ENCODE peak calls at places on chromosomes 5 and 9, in four cellular contexts. O, A, H and B are unnamed samples. For H3K4me1, the result is how much of the 10 kb centered on the place peaks cover.

GRCh38 chr9:114003756-114004155 is 74.3 kb downstream of the AMBP start:
- DNase-seq in A (no peak), H (no peak), O (no peak), B (peak)

GRCh38 chr9:138022756-138023393 is 145.3 kb downstream of the CACNA1B start:
- DNase-seq in H (no peak), A (peak), O (no peak), B (peak)

GRCh38 chr5:63233906-63234305 is 655.3 kb downstream of the LRRC70 start:
- DNase-seq in A (no peak), H (no peak), O (no peak), B (no peak)

GRCh38 chr9:110116543-110116885 is 91.4 kb downstream of the C9orf152 start:
- DNase-seq in H (no peak), O (no peak), A (no peak), B (no peak)

GRCh38 chr9:6978591-6978990 is 220.8 kb downstream of the KDM4C start:
- DNase-seq in O (no peak), H (no peak), A (no peak), B (no peak)

GRCh38 chr9:133937120-133937519 is 55.0 kb downstream of the VAV2 start:
- DNase-seq in H (no peak), A (no peak), O (no peak), B (no peak)

GRCh38 chr5:9861664-9862256 is 231.6 kb upstream of the TAS2R1 start:
- DNase-seq in O (no peak), H (no peak), A (no peak), B (no peak)

GRCh38 chr9:126642839-126643238 is 29.1 kb downstream of the LMX1B start:
- DNase-seq in O (no peak), H (no peak), A (no peak), B (no peak)

GRCh38 chr9:121998513-121999049 is 94.5 kb downstream of the TTLL11 start:
- DNase-seq in H (no peak), O (no peak), A (no peak), B (no peak)

GRCh38 chr5:73214921-73215490 is 42.0 kb downstream of the TMEM174 start:
- DNase-seq in H (no peak), O (no peak), A (no peak), B (no peak)

GRCh38 chr5:157197088-157197487 is 16.4 kb downstream of the ITK start:
- DNase-seq in H (no peak), O (no peak), A (no peak), B (no peak)

GRCh38 chr5:149735066-149735465 is 5.0 kb downstream of the PPARGC1B start:
- DNase-seq in A (no peak), O (peak), H (no peak), B (no peak)

GRCh38 chr5:59079622-59080620 is 497.0 kb downstream of the RAB3C start:
- DNase-seq in A (peak), O (no peak), H (peak), B (no peak)

GRCh38 chr9:21265421-21266189 is 25.8 kb upstream of the IFNA14 start:
- DNase-seq in O (no peak), H (no peak), A (no peak), B (no peak)

GRCh38 chr5:171484460-171484899 is 65.0 kb downstream of the FGF18 start:
- DNase-seq in O (peak), H (no peak), A (no peak), B (no peak)

GRCh38 chr5:151480859-151481258 is 33.5 kb downstream of the SLC36A1 start:
- DNase-seq in O (no peak), H (no peak), A (no peak), B (no peak)

GRCh38 chr5:133756756-133757155 is 144.4 kb upstream of the FSTL4 start:
- DNase-seq in A (no peak), H (no peak), O (no peak), B (no peak)

GRCh38 chr5:35094966-35095365 is 47.2 kb upstream of the AGXT2 start:
- DNase-seq in A (no peak), O (no peak), H (no peak), B (no peak)

GRCh38 chr5:35091734-35092133 is 44.0 kb upstream of the AGXT2 start:
- DNase-seq in O (no peak), A (no peak), H (no peak), B (no peak)

GRCh38 chr5:35092703-35093102 is 45.0 kb upstream of the AGXT2 start:
- DNase-seq in A (no peak), O (no peak), H (no peak), B (no peak)

GRCh38 chr5:35087971-35088370 is 40.2 kb upstream of the AGXT2 start:
- DNase-seq in H (no peak), A (no peak), O (no peak), B (no peak)

DNA sequence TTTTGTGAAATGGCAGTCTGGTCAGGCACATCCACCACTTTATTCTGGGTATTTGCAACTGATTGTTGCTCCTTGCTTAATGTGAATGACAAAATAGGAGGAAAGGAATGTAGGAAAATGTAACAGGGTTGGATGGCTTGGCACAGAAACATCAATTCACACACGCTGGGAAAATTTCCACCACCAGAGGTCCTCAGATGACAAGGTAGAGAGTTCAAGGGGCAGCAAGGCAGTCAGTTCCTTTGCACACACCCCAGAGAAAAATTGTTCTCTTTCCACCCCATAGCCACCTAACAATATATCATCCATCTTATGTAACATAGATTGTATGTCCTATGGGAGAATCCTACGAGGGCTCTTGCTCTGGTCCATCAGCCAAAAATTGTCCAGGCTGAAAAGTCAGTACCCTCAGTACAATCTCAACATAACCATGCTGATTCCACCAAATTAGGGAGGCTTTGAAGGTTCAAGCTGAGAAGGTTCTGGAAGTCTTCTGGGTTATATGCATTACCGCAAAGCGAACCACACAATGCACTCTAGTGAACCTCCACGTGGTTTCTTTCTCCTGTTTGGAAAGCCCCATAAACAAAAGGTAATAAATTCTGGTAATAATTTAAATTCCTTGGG is 42.1 kb upstream of the AGXT2 start:
- DNase-seq in H (peak), O (peak), A (no peak), B (peak)
- H3K27ac ChIP-seq in H (no peak), O (no peak), A (no peak), B (no peak)

DNA sequence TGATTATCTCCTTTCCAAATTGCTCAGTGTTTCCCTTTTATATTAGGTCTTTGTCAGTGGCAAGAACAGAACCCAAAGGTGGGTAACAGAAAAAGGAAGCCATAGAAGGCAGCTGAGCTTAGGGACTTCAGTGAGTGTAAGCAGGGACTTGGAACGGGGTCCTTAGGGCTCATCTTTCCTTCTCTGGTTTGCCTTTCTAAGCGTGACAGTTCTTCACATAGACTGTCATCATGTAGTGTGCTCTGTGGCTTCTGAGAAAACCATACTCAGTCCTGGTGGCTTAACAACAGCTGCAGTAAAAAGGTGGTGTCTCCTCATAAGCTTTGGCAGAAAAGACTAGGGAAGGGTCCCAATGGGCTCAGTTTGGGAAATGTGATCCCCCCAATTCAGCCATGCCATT is 108.8 kb downstream of the SLC12A2 start:
- DNase-seq in A (no peak), H (no peak), O (no peak), B (no peak)
- TF ChIP-seq EP300 in A (no peak), H (no peak), O (no peak), B (no peak)

DNA sequence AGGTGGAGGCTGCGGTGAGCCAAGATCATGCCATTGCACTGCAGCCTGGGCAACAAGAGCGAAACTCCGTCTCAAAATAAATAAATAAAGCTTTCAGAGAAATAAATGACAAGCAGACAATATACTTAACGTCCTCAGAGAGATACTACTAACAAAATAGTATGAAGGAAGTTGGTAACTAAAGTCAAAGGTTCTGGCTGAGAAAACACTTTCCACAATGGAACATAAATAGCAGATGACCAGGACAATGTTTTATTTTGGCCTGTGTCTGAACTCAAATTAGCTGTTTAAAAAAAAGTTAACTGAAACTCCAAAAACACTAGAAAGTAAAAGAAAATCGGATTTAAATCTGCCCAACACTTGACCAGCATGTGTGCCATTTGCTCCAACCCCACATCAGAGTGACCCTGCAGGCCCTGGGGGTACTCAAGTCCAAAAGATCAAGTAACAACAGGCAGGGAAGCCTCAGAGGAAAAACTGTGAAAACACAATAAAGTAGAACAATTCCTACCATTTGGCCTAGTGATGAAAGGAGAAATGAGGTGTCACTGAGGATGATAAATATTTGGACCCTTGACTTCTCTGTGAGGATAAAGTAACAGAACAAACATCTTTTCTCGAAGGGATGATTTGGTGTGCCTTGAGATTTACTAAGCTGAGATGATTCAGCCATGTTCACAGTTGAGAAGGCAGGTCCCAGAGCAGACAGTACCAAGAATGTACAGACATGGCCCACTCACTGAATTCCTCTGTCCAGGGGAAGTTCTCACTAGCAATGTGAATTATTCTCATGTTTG is 47.7 kb downstream of the LHFPL2 start:
- DNase-seq in H (no peak), O (no peak), A (no peak), B (no peak)
- H3K4me1 ChIP-seq in H (half or more), O (under half), A (half or more), B (under half)

DNA sequence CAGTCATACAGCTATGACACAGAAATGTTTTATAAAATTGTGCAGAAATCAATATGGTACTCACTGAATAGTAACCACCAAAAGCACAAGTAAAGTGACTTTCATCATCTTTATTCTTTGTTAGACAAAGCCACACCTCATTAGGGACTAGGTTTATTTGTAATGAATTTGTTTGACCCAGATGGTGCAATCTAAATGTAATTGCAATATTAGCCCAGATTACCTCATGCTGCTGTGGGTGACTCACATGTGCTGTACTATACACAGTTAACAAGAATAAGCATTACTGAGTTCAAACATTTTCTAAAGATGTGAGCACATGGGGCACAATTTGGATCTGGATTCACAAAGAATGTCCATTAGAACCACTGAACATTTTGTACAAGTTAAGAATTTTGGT is 759.3 kb upstream of the TYRP1 start:
- DNase-seq in H (no peak), O (no peak), A (no peak), B (no peak)
- H3K27ac ChIP-seq in H (no peak), O (no peak), A (no peak), B (no peak)

GRCh38 chr5:86861514-86861913 is 243.8 kb downstream of the COX7C start:
- DNase-seq in H (no peak), O (no peak), A (no peak), B (no peak)
- TF ChIP-seq EP300 in H (no peak), O (no peak), A (no peak), B (no peak)

GRCh38 chr5:39206630-39207319 is 12.6 kb downstream of the FYB1 start:
- DNase-seq in A (no peak), O (no peak), H (no peak), B (no peak)
- H3K4me1 ChIP-seq in A (under half), O (under half), H (under half), B (under half)

GRCh38 chr5:43036856-43037711 is 3.0 kb downstream of the ANXA2R start:
- DNase-seq in O (peak), A (no peak), H (no peak), B (no peak)
- H3K27ac ChIP-seq in O (peak), A (peak), H (no peak), B (peak)

DNA sequence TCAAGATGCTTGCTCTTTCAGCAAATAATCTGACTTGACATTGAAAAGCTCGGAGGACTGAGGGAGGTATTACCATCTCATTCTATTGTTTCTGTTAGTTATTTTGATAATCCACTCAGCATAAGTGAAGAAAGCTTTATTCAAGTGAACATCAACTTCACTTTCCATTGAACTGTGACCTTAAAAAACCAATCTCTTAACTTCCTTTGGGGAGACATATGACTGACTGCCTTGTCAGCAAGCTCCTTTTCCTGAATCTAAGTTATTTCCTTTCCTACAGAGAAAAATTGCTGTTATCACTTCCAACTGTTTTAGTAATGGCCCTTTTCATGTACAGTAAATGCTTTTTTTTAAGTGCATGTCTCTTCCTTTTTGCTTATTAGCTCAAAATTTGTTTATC is 117.7 kb upstream of the DAB2 start:
- DNase-seq in A (no peak), H (no peak), O (no peak), B (no peak)
- TF ChIP-seq EP300 in A (no peak), H (no peak), O (no peak), B (no peak)

GRCh38 chr9:20205821-20206220 is 416.5 kb downstream of the MLLT3 start:
- DNase-seq in O (no peak), A (no peak), H (no peak), B (no peak)

GRCh38 chr9:20208951-20209350 is 413.3 kb downstream of the MLLT3 start:
- DNase-seq in A (no peak), H (no peak), O (no peak), B (no peak)

GRCh38 chr9:20208156-20208555 is 414.1 kb downstream of the MLLT3 start:
- DNase-seq in A (no peak), H (no peak), O (no peak), B (no peak)

GRCh38 chr9:20209421-20210340 is 412.6 kb downstream of the MLLT3 start:
- DNase-seq in O (no peak), H (no peak), A (no peak), B (no peak)

DNA sequence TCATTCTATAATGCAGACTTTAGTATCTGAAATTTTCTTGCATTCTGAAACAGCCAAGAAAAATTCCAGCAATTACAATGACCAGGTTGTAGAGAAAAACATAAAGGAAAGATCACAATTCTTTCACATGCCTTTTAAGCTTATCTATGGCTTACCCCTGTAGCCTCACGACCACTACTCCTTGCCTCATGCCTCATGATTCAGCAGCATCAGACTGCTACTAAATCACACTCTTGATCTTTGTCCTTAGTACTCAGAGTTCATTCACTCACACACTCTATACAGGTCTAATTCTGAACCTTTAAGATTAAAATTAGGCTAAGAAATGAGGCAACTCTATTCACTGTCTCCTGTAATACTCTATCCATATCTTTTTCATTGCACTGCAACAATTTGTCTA is 415.1 kb downstream of the MLLT3 start:
- DNase-seq in A (no peak), O (no peak), H (no peak), B (no peak)
- H3K4me1 ChIP-seq in A (under half), O (under half), H (under half), B (under half)

GRCh38 chr5:168471785-168472184 is 14.5 kb upstream of the RARS1 start:
- DNase-seq in A (no peak), O (no peak), H (no peak), B (no peak)
- H3K27ac ChIP-seq in A (no peak), O (no peak), H (no peak), B (no peak)